ENCODE peak calls at places on chromosomes 13 and 19, in four cellular contexts. M is endothelial cell, K is SW 1271, D is left lung. B is an unnamed sample.

GRCh38 chr19:41957838-41958366 is 1.2 kb downstream of the RABAC1 start:
- DNase-seq in M (peak), K (peak), D (peak), B (peak)

GRCh38 chr19:40530091-40530901 is 46.4 kb upstream of the SHKBP1 start:
- DNase-seq in M (peak), K (no peak), D (no peak), B (peak)

GRCh38 chr19:32196690-32197420 is 148.6 kb upstream of the ZNF507 start:
- DNase-seq in K (no peak), M (no peak), D (no peak), B (no peak)

GRCh38 chr13:21130116-21130515 is 46.2 kb downstream of the SKA3 start:
- DNase-seq in D (no peak), K (no peak), M (no peak), B (no peak)

GRCh38 chr13:32211788-32212187 is 103.4 kb downstream of the ZAR1L start:
- DNase-seq in M (no peak), K (no peak), D (no peak), B (no peak)

GRCh38 chr13:29594310-29594709 is 1.2 kb downstream of the SLC7A1 start:
- DNase-seq in K (peak), M (peak), D (no peak), B (peak)

GRCh38 chr19:33473644-33474305 is 47.8 kb downstream of the PEPD start:
- DNase-seq in M (no peak), D (no peak), K (no peak), B (peak)

GRCh38 chr19:56117376-56117884 is 3.7 kb downstream of the ZNF787 start:
- DNase-seq in D (no peak), M (no peak), K (no peak), B (no peak)

GRCh38 chr19:2479556-2480194 is 3.7 kb downstream of the GADD45B start:
- DNase-seq in D (no peak), K (no peak), M (no peak), B (no peak)

GRCh38 chr19:48539503-48540096 is 12.4 kb upstream of the SULT2B1 start:
- DNase-seq in K (no peak), M (no peak), D (no peak), B (no peak)

GRCh38 chr19:52981329-52981728 is 18.6 kb upstream of the ZNF816 start:
- DNase-seq in K (no peak), D (no peak), M (no peak), B (no peak)

GRCh38 chr19:39307233-39307821 is 11.1 kb downstream of the IFNL1 start:
- DNase-seq in M (no peak), D (no peak), K (no peak), B (peak)

GRCh38 chr19:2636897-2637683 is 65.4 kb downstream of the GNG7 start:
- DNase-seq in M (peak), K (peak), D (peak), B (no peak)

GRCh38 chr19:719636-720377 is 11.1 kb downstream of the PALM start:
- DNase-seq in M (no peak), D (no peak), K (no peak), B (no peak)

GRCh38 chr19:42081584-42082258 is 5.8 kb downstream of the ZNF574 start:
- DNase-seq in K (peak), D (no peak), M (no peak), B (peak)

GRCh38 chr19:1079566-1080111 is 12.7 kb downstream of the ARHGAP45 start:
- DNase-seq in K (no peak), M (no peak), D (no peak), B (no peak)

GRCh38 chr19:15365264-15365663 is 14.3 kb downstream of the AKAP8 start:
- DNase-seq in K (no peak), M (no peak), D (no peak), B (no peak)

GRCh38 chr13:78121459-78122348 is 203.1 kb upstream of the EDNRB start:
- DNase-seq in M (peak), K (peak), D (no peak), B (peak)

GRCh38 chr19:56053596-56053995 is 67.0 kb downstream of the NLRP5 start:
- DNase-seq in M (no peak), D (no peak), K (no peak), B (no peak)

GRCh38 chr13:94858856-94859811 is 146.8 kb upstream of the SOX21 start:
- DNase-seq in M (peak), D (peak), K (no peak), B (no peak)

GRCh38 chr13:91813255-91813654 is 414.8 kb downstream of the GPC5 start:
- DNase-seq in D (no peak), K (no peak), M (no peak), B (no peak)

GRCh38 chr13:111241862-111242261 is 78.6 kb upstream of the TEX29 start:
- DNase-seq in D (no peak), M (no peak), K (no peak), B (no peak)

GRCh38 chr13:42056146-42056545 is 7.7 kb downstream of the DGKH start:
- DNase-seq in M (no peak), K (no peak), D (no peak), B (no peak)

GRCh38 chr13:113922412-113923118 is 51.3 kb downstream of the C13orf46 start:
- DNase-seq in D (no peak), M (no peak), K (no peak), B (peak)

GRCh38 chr13:28473044-28473443 is 21.9 kb downstream of the FLT1 start:
- DNase-seq in M (no peak), D (no peak), K (no peak), B (no peak)

B was measured in Caco-2.